ENCODE peak calls at places on chromosomes 11 and 22, in four cellular contexts. One of them, this sample, is unnamed.

GRCh38 chr22:31610611-31611010 is 51.4 kb downstream of the PISD start:
- DNase-seq in right atrium auricular region: no peak
- DNase-seq in IMR-90: no peak
- DNase-seq in pancreas: no peak
- DNase-seq in this sample: no peak

GRCh38 chr22:32255726-32256125 is 579 bp upstream of the SLC5A4 start:
- DNase-seq in right atrium auricular region: no peak
- DNase-seq in IMR-90: no peak
- DNase-seq in pancreas: no peak
- DNase-seq in this sample: no peak

GRCh38 chr11:78032090-78032489 is 9.0 kb upstream of the KCTD14 start:
- DNase-seq in right atrium auricular region: no peak
- DNase-seq in IMR-90: no peak
- DNase-seq in pancreas: peak; percentile 59
- DNase-seq in this sample: no peak

GRCh38 chr11:92941676-92942571 is 27.5 kb upstream of the MTNR1B start:
- DNase-seq in right atrium auricular region: no peak
- DNase-seq in IMR-90: peak; percentile 50
- DNase-seq in pancreas: peak; percentile 22
- DNase-seq in this sample: peak; percentile 24

GRCh38 chr11:118027694-118028093 is 41.5 kb downstream of the IL10RA start:
- DNase-seq in right atrium auricular region: peak; percentile 40
- DNase-seq in IMR-90: no peak
- DNase-seq in pancreas: no peak
- DNase-seq in this sample: no peak

GRCh38 chr11:108906329-108906728 is 241.5 kb downstream of the DDX10 start:
- DNase-seq in right atrium auricular region: no peak
- DNase-seq in IMR-90: peak; percentile 82
- DNase-seq in pancreas: no peak
- DNase-seq in this sample: no peak

GRCh38 chr11:35064114-35064800 is 74.7 kb upstream of the CD44 start:
- DNase-seq in right atrium auricular region: no peak
- DNase-seq in IMR-90: peak; percentile 59
- DNase-seq in pancreas: no peak
- DNase-seq in this sample: no peak

GRCh38 chr11:33779849-33780528 is 5.7 kb upstream of the FBXO3 start:
- DNase-seq in right atrium auricular region: no peak
- DNase-seq in IMR-90: peak; percentile 83
- DNase-seq in pancreas: no peak
- DNase-seq in this sample: no peak

GRCh38 chr11:118623291-118623655 is 15.9 kb downstream of the PHLDB1 start:
- DNase-seq in right atrium auricular region: no peak
- DNase-seq in IMR-90: peak; percentile 54
- DNase-seq in pancreas: no peak
- DNase-seq in this sample: no peak

GRCh38 chr11:13384837-13385417 is 78.1 kb downstream of the BTBD10 start:
- DNase-seq in right atrium auricular region: no peak
- DNase-seq in IMR-90: peak; percentile 68
- DNase-seq in pancreas: no peak
- DNase-seq in this sample: peak; percentile 36

GRCh38 chr11:74437441-74437840 is 29.9 kb downstream of the KCNE3 start:
- DNase-seq in right atrium auricular region: no peak
- DNase-seq in IMR-90: peak; percentile 39
- DNase-seq in pancreas: no peak
- DNase-seq in this sample: no peak

DNA sequence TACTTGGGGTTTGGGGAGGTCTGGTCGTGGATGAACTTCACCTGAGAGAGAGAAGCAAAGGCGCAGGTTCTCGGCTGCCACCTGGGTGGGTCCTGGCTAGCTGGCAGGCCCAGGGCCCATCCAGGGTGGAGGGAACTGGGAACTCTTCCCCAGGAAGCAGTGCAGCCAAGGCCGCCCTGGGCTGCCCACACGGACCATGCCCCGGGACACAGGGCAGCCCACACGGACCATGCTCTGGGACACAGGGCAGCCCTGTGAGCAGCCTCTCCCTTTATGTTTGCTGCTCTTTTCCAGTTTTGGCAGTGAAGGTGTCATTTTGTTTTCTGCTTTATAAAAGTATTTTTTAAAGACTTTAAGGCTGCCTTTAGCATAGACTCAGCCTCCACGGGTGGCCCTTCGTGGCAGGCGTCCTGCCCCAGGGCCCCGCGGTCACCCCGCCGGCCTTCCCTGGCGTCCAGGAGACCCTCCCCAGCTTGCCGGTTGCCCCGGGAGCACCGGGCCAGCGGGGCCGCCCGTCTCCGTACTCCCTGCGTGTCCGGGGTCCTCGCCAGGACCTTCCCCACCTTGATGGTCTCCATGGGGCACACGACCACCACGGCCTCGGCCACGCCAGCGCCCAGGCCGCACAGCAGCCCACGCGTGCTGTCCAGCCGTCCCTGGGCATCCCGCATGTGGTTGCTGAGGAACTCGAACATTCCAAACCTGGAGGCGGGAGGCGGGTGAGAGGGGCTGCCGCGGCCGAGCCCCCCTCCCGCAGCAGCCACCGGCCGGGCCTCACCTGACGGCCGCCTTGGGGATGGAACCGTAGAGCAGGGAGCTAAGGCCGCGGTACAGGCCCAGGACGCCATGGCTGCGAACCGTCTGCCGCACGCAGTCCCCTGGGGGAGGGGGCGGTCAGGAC is 1.1 kb downstream of the SLC25A1 start:
- DNase-seq in right atrium auricular region: no peak
- DNase-seq in IMR-90: no peak
- DNase-seq in pancreas: no peak
- DNase-seq in this sample: peak; percentile 25
- H3K4me1 ChIP-seq in right atrium auricular region: peaks cover 64% of the 10 kb centered on the region
- H3K4me1 ChIP-seq in IMR-90: peaks cover 29% of the 10 kb centered on the region
- H3K4me1 ChIP-seq in pancreas: peaks cover 18% of the 10 kb centered on the region
- H3K4me1 ChIP-seq in this sample: peaks cover 24% of the 10 kb centered on the region

GRCh38 chr11:68816917-68817419 is 24.7 kb downstream of the CPT1A start:
- DNase-seq in right atrium auricular region: no peak
- DNase-seq in IMR-90: no peak
- DNase-seq in pancreas: no peak
- DNase-seq in this sample: no peak
- H3K4me3 ChIP-seq in right atrium auricular region: no peak overlapping the region
- H3K4me3 ChIP-seq in IMR-90: no peak overlapping the region
- H3K4me3 ChIP-seq in pancreas: no peak overlapping the region
- H3K4me3 ChIP-seq in this sample: no peak overlapping the region

GRCh38 chr11:45774023-45774655 is 30.8 kb upstream of the SLC35C1 start:
- DNase-seq in right atrium auricular region: no peak
- DNase-seq in IMR-90: no peak
- DNase-seq in pancreas: no peak
- DNase-seq in this sample: no peak

GRCh38 chr11:45777127-45777969 is 27.6 kb upstream of the SLC35C1 start:
- DNase-seq in right atrium auricular region: no peak
- DNase-seq in IMR-90: no peak
- DNase-seq in pancreas: no peak
- DNase-seq in this sample: no peak

GRCh38 chr11:45774786-45775185 is 30.2 kb upstream of the SLC35C1 start:
- DNase-seq in right atrium auricular region: no peak
- DNase-seq in IMR-90: no peak
- DNase-seq in pancreas: no peak
- DNase-seq in this sample: no peak

GRCh38 chr11:45779602-45780001 is 25.3 kb upstream of the SLC35C1 start:
- DNase-seq in right atrium auricular region: peak; percentile 13
- DNase-seq in IMR-90: no peak
- DNase-seq in pancreas: no peak
- DNase-seq in this sample: no peak

DNA sequence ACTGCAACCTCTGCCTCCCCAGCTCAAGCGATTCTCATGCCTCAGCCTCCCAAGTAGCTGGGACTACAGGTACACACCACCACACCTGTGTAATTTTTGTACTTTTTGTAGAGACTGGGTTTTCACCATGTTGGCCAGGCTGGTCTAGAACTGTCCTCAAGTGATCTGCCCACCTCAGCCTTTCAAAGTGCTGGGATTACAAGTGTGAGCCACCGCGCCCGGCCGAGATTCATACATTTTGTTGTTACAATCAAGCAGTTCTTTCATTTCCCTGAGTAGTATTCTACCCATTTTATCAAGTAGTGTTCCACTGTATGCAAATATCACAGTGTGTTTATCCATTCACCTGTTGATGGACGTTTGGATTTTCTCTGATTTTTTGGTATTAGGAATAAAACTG is 26.6 kb upstream of the SLC35C1 start:
- DNase-seq in right atrium auricular region: no peak
- DNase-seq in IMR-90: no peak
- DNase-seq in pancreas: no peak
- DNase-seq in this sample: no peak
- H3K4me1 ChIP-seq in right atrium auricular region: no peaks in the 10 kb centered on the region
- H3K4me1 ChIP-seq in IMR-90: peaks cover 3% of the 10 kb centered on the region
- H3K4me1 ChIP-seq in pancreas: no peaks in the 10 kb centered on the region
- H3K4me1 ChIP-seq in this sample: no peaks in the 10 kb centered on the region

GRCh38 chr11:65538232-65538914 is 13.5 kb downstream of the SCYL1 start:
- DNase-seq in right atrium auricular region: no peak
- DNase-seq in IMR-90: no peak
- DNase-seq in pancreas: no peak
- DNase-seq in this sample: no peak
- H3K4me3 ChIP-seq in right atrium auricular region: no peak overlapping the region
- H3K4me3 ChIP-seq in IMR-90: no peak overlapping the region
- H3K4me3 ChIP-seq in pancreas: no peak overlapping the region
- H3K4me3 ChIP-seq in this sample: no peak overlapping the region

DNA sequence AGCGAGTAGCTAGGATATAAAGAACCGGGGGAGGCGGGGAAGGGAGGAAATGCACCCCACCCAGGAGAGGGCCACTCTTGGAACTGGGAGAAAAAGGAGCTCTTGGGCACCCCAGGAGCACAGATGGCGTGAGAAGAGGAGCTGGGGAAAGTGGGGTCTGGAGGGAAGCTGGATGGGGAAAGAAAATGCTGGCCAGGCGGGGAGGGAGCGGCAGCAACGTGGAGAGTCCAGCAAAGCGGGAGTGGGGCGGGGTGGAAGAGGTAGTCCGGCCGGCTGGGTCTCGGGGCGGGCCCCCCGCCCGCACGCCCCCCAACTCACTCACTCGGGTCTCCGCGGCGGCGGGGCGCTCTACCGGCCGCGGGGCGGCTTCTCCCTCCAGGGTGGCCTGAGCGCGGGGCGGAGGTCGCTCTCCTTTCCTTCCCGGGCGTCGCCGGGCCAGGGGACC is 522 bp downstream of the TOB2 start:
- DNase-seq in right atrium auricular region: no peak
- DNase-seq in IMR-90: no peak
- DNase-seq in pancreas: peak; percentile 56
- DNase-seq in this sample: peak; percentile 57
- H3K4me1 ChIP-seq in right atrium auricular region: peaks cover 38% of the 10 kb centered on the region
- H3K4me1 ChIP-seq in IMR-90: peaks cover 3% of the 10 kb centered on the region
- H3K4me1 ChIP-seq in pancreas: peaks cover 13% of the 10 kb centered on the region
- H3K4me1 ChIP-seq in this sample: peaks cover 11% of the 10 kb centered on the region

GRCh38 chr22:33917744-33918406 is 2.4 kb downstream of the LARGE1 start:
- DNase-seq in right atrium auricular region: no peak
- DNase-seq in IMR-90: peak; percentile 50
- DNase-seq in pancreas: no peak
- DNase-seq in this sample: no peak
- H3K4me3 ChIP-seq in right atrium auricular region: peak overlapping the region; percentile 89
- H3K4me3 ChIP-seq in IMR-90: no peak overlapping the region
- H3K4me3 ChIP-seq in pancreas: no peak overlapping the region
- H3K4me3 ChIP-seq in this sample: no peak overlapping the region

DNA sequence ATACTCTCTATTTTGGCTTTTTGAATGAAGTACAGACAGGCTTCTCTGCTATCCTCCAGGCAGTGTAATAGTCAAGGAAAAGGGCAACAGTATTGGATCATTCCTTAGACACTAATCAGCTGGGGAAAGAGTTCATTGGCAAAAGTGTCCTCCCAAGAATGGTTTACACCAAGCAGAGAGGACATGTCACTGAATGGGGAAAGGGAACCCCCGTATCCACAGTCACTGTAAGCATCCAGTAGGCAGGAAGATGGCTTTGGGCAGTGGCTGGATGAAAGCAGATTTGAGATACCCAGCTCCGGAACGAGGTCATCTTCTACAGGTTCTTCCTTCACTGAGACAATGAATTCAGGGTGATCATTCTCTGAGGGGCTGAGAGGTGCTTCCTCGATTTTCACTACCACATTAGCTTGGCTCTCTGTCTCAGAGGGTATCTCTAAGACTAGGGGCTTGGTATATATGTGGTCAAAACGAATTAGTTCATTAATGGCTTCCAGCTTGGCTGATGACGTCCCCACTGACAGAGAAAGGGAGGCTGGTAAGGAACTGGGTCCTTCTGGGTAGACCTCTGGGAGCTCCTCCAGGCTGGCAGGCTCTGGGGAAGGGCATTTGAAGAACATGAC is 5.2 kb downstream of the XBP1 start:
- DNase-seq in right atrium auricular region: no peak
- DNase-seq in IMR-90: no peak
- DNase-seq in pancreas: peak; percentile 42
- DNase-seq in this sample: no peak
- H3K4me1 ChIP-seq in right atrium auricular region: peaks cover 39% of the 10 kb centered on the region
- H3K4me1 ChIP-seq in IMR-90: no peaks in the 10 kb centered on the region
- H3K4me1 ChIP-seq in pancreas: no peaks in the 10 kb centered on the region
- H3K4me1 ChIP-seq in this sample: no peaks in the 10 kb centered on the region